ENCODE peak calls at places on chromosomes 6 and 20, in six cellular contexts. C is K562, F is A549, U is endothelial cell of umbilical vein, G is H1, M is HepG2. N is an unnamed sample.

GRCh38 chr6:169976301-169977081 is 225.1 kb downstream of the ERMARD start:
- DNase-seq in C (no peak), F (no peak), U (peak), G (no peak), M (no peak), N (no peak)

GRCh38 chr6:151389640-151390275 is 1.6 kb downstream of the ZBTB2 start:
- DNase-seq in C (peak), F (peak), U (peak), G (no peak), M (peak), N (peak)

GRCh38 chr6:27078734-27079357 is 168.7 kb upstream of the PRSS16 start:
- DNase-seq in C (peak), F (peak), U (peak), G (peak), M (peak), N (peak)

GRCh38 chr20:57215826-57216471 is 50.5 kb downstream of the BMP7 start:
- DNase-seq in C (no peak), F (no peak), U (no peak), G (no peak), M (no peak), N (no peak)

GRCh38 chr20:6708010-6708409 is 59.5 kb upstream of the BMP2 start:
- DNase-seq in C (no peak), F (no peak), U (peak), G (no peak), M (no peak), N (no peak)

GRCh38 chr6:169793408-169793807 is 42.0 kb downstream of the ERMARD start:
- DNase-seq in C (no peak), F (no peak), U (no peak), G (no peak), M (no peak), N (no peak)

GRCh38 chr20:47791084-47791599 is 5.9 kb upstream of the SULF2 start:
- DNase-seq in C (no peak), F (no peak), U (no peak), G (no peak), M (no peak), N (no peak)

GRCh38 chr20:714453-714852 is 38.9 kb upstream of the SCRT2 start:
- DNase-seq in C (no peak), F (no peak), U (no peak), G (no peak), M (no peak), N (no peak)

GRCh38 chr20:13883425-13883824 is 98.6 kb downstream of the NDUFAF5 start:
- DNase-seq in C (no peak), F (no peak), U (no peak), G (no peak), M (no peak), N (no peak)

GRCh38 chr6:155352812-155353211 is 38.5 kb upstream of the TFB1M start:
- DNase-seq in C (no peak), F (no peak), U (no peak), G (no peak), M (no peak), N (no peak)

GRCh38 chr20:18774207-18774606 is 39.4 kb upstream of the SCP2D1 start:
- DNase-seq in C (no peak), F (no peak), U (no peak), G (no peak), M (no peak), N (no peak)

GRCh38 chr6:11772109-11772830 is 6.3 kb downstream of the ADTRP start:
- DNase-seq in C (no peak), F (peak), U (peak), G (no peak), M (no peak), N (no peak)
- TF ChIP-seq JUN in C (peak), F (no peak), U (no peak), G (no peak), M (no peak), N (no peak)

GRCh38 chr6:50087231-50087954 is 37.7 kb upstream of the DEFB112 start:
- DNase-seq in C (no peak), F (no peak), U (no peak), G (no peak), M (peak), N (no peak)
- TF ChIP-seq JUN in C (no peak), F (no peak), U (no peak), G (no peak), M (no peak), N (no peak)

GRCh38 chr6:122692175-122692598 is 82.0 kb downstream of the PKIB start:
- DNase-seq in C (no peak), F (no peak), U (no peak), G (no peak), M (no peak), N (no peak)
- TF ChIP-seq JUN in C (no peak), F (no peak), U (no peak), G (no peak), M (no peak), N (no peak)

GRCh38 chr6:91213229-91213901 is 626.5 kb upstream of the MAP3K7 start:
- DNase-seq in C (no peak), F (no peak), U (no peak), G (no peak), M (no peak), N (no peak)
- TF ChIP-seq JUN in C (no peak), F (no peak), U (no peak), G (no peak), M (no peak), N (no peak)